ENCODE peak calls at places on chromosomes 4 and X, in four cellular contexts. One of them, this sample, is unnamed.

GRCh38 chrX:133813991-133814390 is 171.4 kb downstream of the GPC3 start:
- DNase-seq in suprapubic skin: no peak
- DNase-seq in skeletal muscle cell: no peak
- DNase-seq in anterior cingulate cortex: no peak
- DNase-seq in this sample: no peak

GRCh38 chr4:129387666-129388065 is 291.7 kb downstream of the C4orf33 start:
- DNase-seq in suprapubic skin: no peak
- DNase-seq in skeletal muscle cell: no peak
- DNase-seq in anterior cingulate cortex: no peak
- DNase-seq in this sample: no peak

GRCh38 chrX:41600266-41600665 is 88.5 kb upstream of the GPR34 start:
- DNase-seq in suprapubic skin: no peak
- DNase-seq in skeletal muscle cell: peak
- DNase-seq in anterior cingulate cortex: no peak
- DNase-seq in this sample: no peak

GRCh38 chr4:172515266-172515879 is 653.2 kb upstream of the GALNT7 start:
- DNase-seq in suprapubic skin: no peak
- DNase-seq in skeletal muscle cell: no peak
- DNase-seq in anterior cingulate cortex: no peak
- DNase-seq in this sample: no peak

GRCh38 chr4:156686120-156686519 is 285.5 kb downstream of the PDGFC start:
- DNase-seq in suprapubic skin: no peak
- DNase-seq in skeletal muscle cell: peak
- DNase-seq in anterior cingulate cortex: no peak
- DNase-seq in this sample: no peak

GRCh38 chrX:18640686-18641085 is 31.2 kb downstream of the RS1 start:
- DNase-seq in suprapubic skin: no peak
- DNase-seq in skeletal muscle cell: no peak
- DNase-seq in anterior cingulate cortex: no peak
- DNase-seq in this sample: no peak

GRCh38 chr4:105061136-105061696 is 85.5 kb upstream of the TET2 start:
- DNase-seq in suprapubic skin: no peak
- DNase-seq in skeletal muscle cell: no peak
- DNase-seq in anterior cingulate cortex: no peak
- DNase-seq in this sample: peak

GRCh38 chrX:18461431-18461830 is 36.0 kb downstream of the CDKL5 start:
- DNase-seq in suprapubic skin: no peak
- DNase-seq in skeletal muscle cell: no peak
- DNase-seq in anterior cingulate cortex: no peak
- DNase-seq in this sample: no peak

GRCh38 chrX:40006025-40007017 is 91.4 kb downstream of the BCOR start:
- DNase-seq in suprapubic skin: no peak
- DNase-seq in skeletal muscle cell: no peak
- DNase-seq in anterior cingulate cortex: no peak
- DNase-seq in this sample: no peak

GRCh38 chr4:100299019-100299418 is 108.8 kb upstream of the DDIT4L start:
- DNase-seq in suprapubic skin: no peak
- DNase-seq in skeletal muscle cell: peak
- DNase-seq in anterior cingulate cortex: no peak
- DNase-seq in this sample: no peak

GRCh38 chrX:120672389-120672788 is 42.5 kb upstream of the C1GALT1C1 start:
- DNase-seq in suprapubic skin: no peak
- DNase-seq in skeletal muscle cell: peak
- DNase-seq in anterior cingulate cortex: no peak
- DNase-seq in this sample: no peak

GRCh38 chr4:91894006-91894405 is 409.8 kb upstream of the GRID2 start:
- DNase-seq in suprapubic skin: no peak
- DNase-seq in skeletal muscle cell: no peak
- DNase-seq in anterior cingulate cortex: no peak
- DNase-seq in this sample: no peak

GRCh38 chrX:152573866-152574265 is 63.8 kb upstream of the GABRQ start:
- DNase-seq in suprapubic skin: no peak
- DNase-seq in skeletal muscle cell: no peak
- DNase-seq in anterior cingulate cortex: no peak
- DNase-seq in this sample: no peak

GRCh38 chrX:17459596-17459995 is 84.6 kb downstream of the NHS start:
- DNase-seq in suprapubic skin: no peak
- DNase-seq in skeletal muscle cell: no peak
- DNase-seq in anterior cingulate cortex: no peak
- DNase-seq in this sample: no peak

GRCh38 chr4:22593933-22594332 is 78.1 kb upstream of the ADGRA3 start:
- DNase-seq in suprapubic skin: no peak
- DNase-seq in skeletal muscle cell: no peak
- DNase-seq in anterior cingulate cortex: peak
- DNase-seq in this sample: no peak

GRCh38 chr4:120692964-120693363 is 229.6 kb downstream of the PRDM5 start:
- DNase-seq in suprapubic skin: no peak
- DNase-seq in skeletal muscle cell: peak
- DNase-seq in anterior cingulate cortex: no peak
- DNase-seq in this sample: no peak

GRCh38 chr4:159069922-159070321 is 33.0 kb upstream of the RAPGEF2 start:
- DNase-seq in suprapubic skin: no peak
- DNase-seq in skeletal muscle cell: peak
- DNase-seq in anterior cingulate cortex: no peak
- DNase-seq in this sample: no peak

GRCh38 chrX:14927391-14927790 is 54.2 kb downstream of the MOSPD2 start:
- DNase-seq in suprapubic skin: no peak
- DNase-seq in skeletal muscle cell: no peak
- DNase-seq in anterior cingulate cortex: no peak
- DNase-seq in this sample: no peak

GRCh38 chr4:2849267-2850140 is 5.9 kb downstream of the ADD1 start:
- DNase-seq in suprapubic skin: no peak
- DNase-seq in skeletal muscle cell: no peak
- DNase-seq in anterior cingulate cortex: no peak
- DNase-seq in this sample: no peak

GRCh38 chr4:40349561-40350198 is 14.5 kb downstream of the CHRNA9 start:
- DNase-seq in suprapubic skin: no peak
- DNase-seq in skeletal muscle cell: no peak
- DNase-seq in anterior cingulate cortex: no peak
- DNase-seq in this sample: no peak

GRCh38 chr4:152351080-152351479 is 184.8 kb downstream of the FBXW7 start:
- DNase-seq in suprapubic skin: no peak
- DNase-seq in skeletal muscle cell: no peak
- DNase-seq in anterior cingulate cortex: no peak
- DNase-seq in this sample: no peak

GRCh38 chr4:85603437-85604336 is 128.7 kb downstream of the ARHGAP24 start:
- DNase-seq in suprapubic skin: no peak
- DNase-seq in skeletal muscle cell: peak
- DNase-seq in anterior cingulate cortex: no peak
- DNase-seq in this sample: no peak

GRCh38 chr4:168787801-168788200 is 222.3 kb downstream of the CBR4 start:
- DNase-seq in suprapubic skin: no peak
- DNase-seq in skeletal muscle cell: no peak
- DNase-seq in anterior cingulate cortex: no peak
- DNase-seq in this sample: no peak

GRCh38 chr4:8549352-8549931 is 30.8 kb upstream of the GPR78 start:
- DNase-seq in suprapubic skin: no peak
- DNase-seq in skeletal muscle cell: no peak
- DNase-seq in anterior cingulate cortex: no peak
- DNase-seq in this sample: no peak

GRCh38 chr4:1594871-1595788 is 89.0 kb downstream of the FAM53A start:
- DNase-seq in suprapubic skin: no peak
- DNase-seq in skeletal muscle cell: no peak
- DNase-seq in anterior cingulate cortex: no peak
- DNase-seq in this sample: no peak

GRCh38 chrX:118579417-118579816 is 83.8 kb downstream of the DOCK11 start:
- DNase-seq in suprapubic skin: no peak
- DNase-seq in skeletal muscle cell: no peak
- DNase-seq in anterior cingulate cortex: no peak
- DNase-seq in this sample: no peak

GRCh38 chr4:165873298-165874071 is 448 bp downstream of the TLL1 start:
- DNase-seq in suprapubic skin: no peak
- DNase-seq in skeletal muscle cell: no peak
- DNase-seq in anterior cingulate cortex: no peak
- DNase-seq in this sample: no peak

GRCh38 chrX:48695925-48696300 is 621 bp upstream of the SUV39H1 start:
- DNase-seq in suprapubic skin: no peak
- DNase-seq in skeletal muscle cell: no peak
- DNase-seq in anterior cingulate cortex: peak
- DNase-seq in this sample: no peak

GRCh38 chrX:56803849-56804681 is 75.0 kb downstream of the NBDY start:
- DNase-seq in suprapubic skin: no peak
- DNase-seq in skeletal muscle cell: no peak
- DNase-seq in anterior cingulate cortex: no peak
- DNase-seq in this sample: no peak

GRCh38 chrX:97238632-97239031 is 354.9 kb downstream of the RPA4 start:
- DNase-seq in suprapubic skin: no peak
- DNase-seq in skeletal muscle cell: peak
- DNase-seq in anterior cingulate cortex: no peak
- DNase-seq in this sample: no peak

GRCh38 chrX:129596077-129596476 is 56.0 kb downstream of the OCRL start:
- DNase-seq in suprapubic skin: no peak
- DNase-seq in skeletal muscle cell: no peak
- DNase-seq in anterior cingulate cortex: no peak
- DNase-seq in this sample: no peak

GRCh38 chr4:108010167-108010566 is 20.5 kb downstream of the HADH start:
- DNase-seq in suprapubic skin: no peak
- DNase-seq in skeletal muscle cell: peak
- DNase-seq in anterior cingulate cortex: no peak
- DNase-seq in this sample: no peak

GRCh38 chr4:53147179-53147578 is 218.7 kb downstream of the SCFD2 start:
- DNase-seq in suprapubic skin: no peak
- DNase-seq in skeletal muscle cell: no peak
- DNase-seq in anterior cingulate cortex: no peak
- DNase-seq in this sample: no peak

GRCh38 chr4:35939746-35940145 is 304.6 kb downstream of the ARAP2 start:
- DNase-seq in suprapubic skin: no peak
- DNase-seq in skeletal muscle cell: no peak
- DNase-seq in anterior cingulate cortex: no peak
- DNase-seq in this sample: no peak

GRCh38 chr4:2931765-2932560 is 31.2 kb downstream of the NOP14 start:
- DNase-seq in suprapubic skin: peak
- DNase-seq in skeletal muscle cell: no peak
- DNase-seq in anterior cingulate cortex: peak
- DNase-seq in this sample: peak

GRCh38 chr4:140176735-140177134 is 22.8 kb upstream of the MAML3 start:
- DNase-seq in suprapubic skin: no peak
- DNase-seq in skeletal muscle cell: no peak
- DNase-seq in anterior cingulate cortex: no peak
- DNase-seq in this sample: no peak